ENCODE peak calls at places on chromosomes 2 and 18, in eight cellular contexts. V is mucosa of descending colon, N is GM12865, M is OCI-LY7, K is brain microvascular endothelial cell, O is fibroblast of mammary gland, W is left lung, C is IMR-90. B is an unnamed sample.

GRCh38 chr2:150247471-150247870 is 240.0 kb downstream of the RND3 start:
- DNase-seq in V (no peak), N (no peak), M (no peak), K (no peak), O (no peak), W (no peak), C (no peak), B (no peak)

GRCh38 chr2:17878222-17879136 is at the start of gene KCNS3:
- DNase-seq in V (peak), N (peak), M (peak), K (no peak), O (peak), W (peak), C (peak), B (no peak)

GRCh38 chr18:56977771-56978170 is 169.1 kb upstream of the BOD1L2 start:
- DNase-seq in V (no peak), N (no peak), M (no peak), K (no peak), O (no peak), W (no peak), C (no peak), B (no peak)

GRCh38 chr2:112433932-112434730 is 686 bp upstream of the RGPD8 start:
- DNase-seq in V (no peak), N (no peak), M (no peak), K (no peak), O (no peak), W (no peak), C (no peak), B (no peak)

GRCh38 chr2:238459081-238459629 is 32.4 kb downstream of the ASB1 start:
- DNase-seq in V (peak), N (no peak), M (no peak), K (no peak), O (peak), W (no peak), C (peak), B (no peak)

GRCh38 chr2:70890469-70891065 is 45.1 kb upstream of the ATP6V1B1 start:
- DNase-seq in V (no peak), N (no peak), M (no peak), K (no peak), O (no peak), W (no peak), C (no peak), B (no peak)

GRCh38 chr2:11104794-11105660 is 50.2 kb upstream of the SLC66A3 start:
- DNase-seq in V (no peak), N (no peak), M (no peak), K (no peak), O (no peak), W (no peak), C (no peak), B (no peak)

GRCh38 chr2:212539145-212539880 is 711 bp upstream of the ERBB4 start:
- DNase-seq in V (peak), N (peak), M (no peak), K (no peak), O (no peak), W (peak), C (no peak), B (no peak)

GRCh38 chr18:3930126-3931012 is 480.4 kb downstream of the TGIF1 start:
- DNase-seq in V (no peak), N (no peak), M (no peak), K (no peak), O (no peak), W (no peak), C (no peak), B (no peak)

GRCh38 chr2:10120938-10121574 is 1.5 kb upstream of the RRM2 start:
- DNase-seq in V (peak), N (peak), M (peak), K (no peak), O (peak), W (no peak), C (peak), B (no peak)

GRCh38 chr2:37570773-37571570 is 100.5 kb downstream of the CDC42EP3 start:
- DNase-seq in V (no peak), N (peak), M (no peak), K (peak), O (peak), W (no peak), C (peak), B (peak)

GRCh38 chr2:205188516-205189138 is 493.7 kb upstream of the NRP2 start:
- DNase-seq in V (peak), N (no peak), M (no peak), K (peak), O (peak), W (no peak), C (peak), B (no peak)

GRCh38 chr2:183991973-183992372 is 606.4 kb upstream of the ZNF804A start:
- DNase-seq in V (no peak), N (no peak), M (no peak), K (no peak), O (no peak), W (no peak), C (no peak), B (no peak)

GRCh38 chr2:238938460-238939055 is 90.7 kb downstream of the TWIST2 start:
- DNase-seq in V (peak), N (no peak), M (no peak), K (no peak), O (peak), W (peak), C (peak), B (no peak)

GRCh38 chr18:34222396-34223163 is 2.1 kb downstream of the NOL4 start:
- DNase-seq in V (peak), N (peak), M (no peak), K (no peak), O (peak), W (no peak), C (no peak), B (no peak)
- H3K4me3 ChIP-seq in V (no peak), N (peak), M (no peak), K (peak), O (peak), W (peak), C (no peak), B (no peak)

GRCh38 chr18:51197661-51198424 is at the start of gene MEX3C:
- DNase-seq in V (peak), N (peak), M (peak), K (peak), O (peak), W (peak), C (peak), B (peak)
- TF ChIP-seq CTCF in V (peak), N (peak), M (peak), K (peak), O (peak), W (peak), C (peak), B (peak)

GRCh38 chr2:42342061-42342794 is 18.8 kb downstream of the COX7A2L start:
- DNase-seq in V (no peak), N (peak), M (no peak), K (peak), O (peak), W (no peak), C (peak), B (no peak)
- H3K4me3 ChIP-seq in V (no peak), N (no peak), M (no peak), K (no peak), O (no peak), W (no peak), C (no peak), B (no peak)

DNA sequence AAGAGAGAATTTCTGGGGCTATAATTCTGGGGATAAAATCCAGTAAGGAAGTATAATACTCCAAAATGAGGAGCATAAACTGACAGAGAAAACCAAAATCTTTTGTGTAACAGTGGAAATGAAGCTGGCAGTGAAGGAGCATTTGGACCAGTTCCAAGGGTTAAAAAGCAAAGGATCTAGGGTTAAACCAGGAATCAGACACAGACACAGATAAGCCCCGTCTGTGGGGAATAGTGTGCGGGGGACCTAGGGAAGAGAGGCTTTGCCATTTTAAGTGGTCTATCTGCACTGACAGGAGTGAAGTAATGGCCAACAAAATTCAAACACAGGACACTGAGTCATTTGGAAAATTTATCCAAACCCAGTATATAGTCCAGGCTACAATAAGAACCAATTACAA is 23.4 kb downstream of the SAP130 start:
- DNase-seq in V (no peak), N (no peak), M (no peak), K (no peak), O (no peak), W (no peak), C (no peak), B (no peak)
- TF ChIP-seq CTCF in V (no peak), N (no peak), M (no peak), K (no peak), O (no peak), W (no peak), C (no peak), B (no peak)

DNA sequence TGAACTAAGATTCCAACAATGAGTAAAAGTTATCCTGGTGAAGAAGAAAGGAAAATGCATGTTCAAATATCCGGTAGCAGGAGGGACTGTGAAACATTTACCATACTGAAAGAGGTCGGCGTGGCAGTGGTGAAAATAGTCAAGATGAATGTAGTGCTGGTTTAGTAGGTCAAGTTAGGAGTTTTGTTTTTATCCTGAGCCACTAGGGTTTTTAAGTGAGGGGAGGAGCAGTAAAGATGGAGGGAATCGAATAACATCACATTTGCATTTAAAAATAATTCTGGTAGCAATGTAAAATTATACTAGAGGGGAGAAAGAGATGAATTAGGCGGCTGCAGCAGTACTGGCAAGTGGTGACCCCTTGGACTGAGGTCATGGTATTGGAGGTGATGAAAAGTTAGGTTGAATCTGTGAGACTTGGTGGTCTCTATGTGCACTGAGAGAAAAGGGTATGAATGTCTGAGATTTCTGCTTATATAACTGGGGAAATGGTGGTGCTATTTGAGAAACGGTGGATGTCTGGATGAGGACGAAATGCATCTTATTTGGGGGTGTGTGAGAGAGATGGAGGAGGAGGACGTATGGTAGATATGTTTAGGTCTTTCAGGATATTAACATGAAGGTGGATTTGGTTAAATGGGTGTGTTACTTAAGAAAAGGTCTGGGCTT is 5.9 kb downstream of the VAPA start:
- DNase-seq in V (no peak), N (peak), M (no peak), K (no peak), O (no peak), W (no peak), C (no peak), B (no peak)
- H3K4me3 ChIP-seq in V (no peak), N (no peak), M (no peak), K (no peak), O (no peak), W (no peak), C (no peak), B (no peak)

DNA sequence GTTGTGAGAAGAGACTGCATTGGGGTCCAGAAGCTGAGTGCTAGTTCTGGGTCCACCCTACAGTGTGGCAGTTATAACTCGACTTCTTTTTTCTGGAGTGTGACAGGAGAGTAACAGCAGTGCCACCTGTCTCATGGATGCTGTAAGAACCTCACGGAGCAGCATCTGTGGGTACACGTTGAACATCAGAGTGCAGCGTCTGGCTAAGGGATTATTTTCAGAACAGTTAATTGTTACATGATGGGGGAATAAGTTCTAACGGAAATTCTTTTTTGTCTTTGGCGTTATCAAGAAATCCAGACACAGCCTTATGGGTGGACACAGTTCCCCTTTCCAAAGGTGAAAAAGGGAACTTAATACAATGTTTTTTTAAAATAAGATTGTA is 28.3 kb upstream of the TOGARAM2 start:
- DNase-seq in V (no peak), N (no peak), M (peak), K (no peak), O (no peak), W (no peak), C (no peak), B (no peak)
- TF ChIP-seq CTCF in V (no peak), N (peak), M (peak), K (no peak), O (no peak), W (no peak), C (no peak), B (no peak)